ENCODE peak calls at places on chromosomes 4 and X, in five cellular contexts. M is fibroblast of the aortic adventitia, S is AG09309, L is AG04450, J is heart left ventricle. O is an unnamed sample.

GRCh38 chrX:30618160-30618765 is 35.0 kb upstream of the GK start:
- DNase-seq in L (no peak), S (no peak), J (no peak), M (peak; percentile 7), O (peak; percentile 63)

GRCh38 chrX:154355776-154356140 is 18.7 kb downstream of the FLNA start:
- DNase-seq in M (no peak), S (no peak), J (no peak), L (no peak), O (no peak)

GRCh38 chr4:89492476-89493110 is 185.0 kb upstream of the GPRIN3 start:
- DNase-seq in J (no peak), L (peak; percentile 62), S (peak; percentile 43), M (peak; percentile 90), O (no peak)

GRCh38 chr4:166318810-166319525 is 445.9 kb downstream of the TLL1 start:
- DNase-seq in S (peak; percentile 47), L (no peak), M (peak; percentile 72), J (no peak), O (no peak)

GRCh38 chrX:15405846-15406245 is 21.6 kb upstream of the VEGFD start:
- DNase-seq in L (no peak), S (no peak), M (peak; percentile 50), J (no peak), O (no peak)

GRCh38 chr4:122889726-122890125 is 32.7 kb downstream of the NUDT6 start:
- DNase-seq in S (no peak), J (no peak), L (no peak), M (no peak), O (no peak)

GRCh38 chr4:17324431-17324830 is 187.5 kb downstream of the QDPR start:
- DNase-seq in J (peak; percentile 46), S (peak; percentile 37), L (peak; percentile 62), M (peak; percentile 84), O (peak; percentile 79)

GRCh38 chr4:176377705-176378302 is 58.0 kb downstream of the SPCS3 start:
- DNase-seq in S (no peak), J (no peak), L (no peak), M (peak; percentile 53), O (no peak)

GRCh38 chr4:156959298-156959702 is 12.3 kb downstream of the PDGFC start:
- DNase-seq in J (no peak), S (peak; percentile 86), M (peak; percentile 42), L (no peak), O (no peak)

GRCh38 chr4:155025762-155026457 is 182.5 kb upstream of the NPY2R start:
- DNase-seq in S (no peak), J (no peak), L (no peak), M (peak; percentile 63), O (peak; percentile 94)

GRCh38 chr4:6153874-6154273 is 46.5 kb downstream of the JAKMIP1 start:
- DNase-seq in J (no peak), L (no peak), M (no peak), S (no peak), O (peak; percentile 59)

GRCh38 chr4:147017081-147017480 is 71.4 kb upstream of the TTC29 start:
- DNase-seq in M (no peak), S (no peak), L (no peak), J (no peak), O (no peak)

GRCh38 chrX:77936299-77936698 is 25.8 kb downstream of the ATP7A start:
- DNase-seq in M (no peak), J (no peak), L (no peak), S (no peak), O (no peak)

GRCh38 chr4:176610594-176610993 is 182.1 kb downstream of the VEGFC start:
- DNase-seq in L (no peak), M (no peak), S (no peak), J (no peak), O (no peak)

GRCh38 chrX:134375691-134376090 is 84.3 kb upstream of the HPRT1 start:
- DNase-seq in J (no peak), S (no peak), M (no peak), L (no peak), O (no peak)

GRCh38 chr4:51894246-51894645 is 51.3 kb downstream of the DCUN1D4 start:
- DNase-seq in M (peak; percentile 54), L (no peak), S (no peak), J (no peak), O (no peak)

GRCh38 chr4:39406763-39407583 is at the start of gene KLB:
- DNase-seq in L (no peak), J (no peak), S (no peak), M (peak; percentile 36), O (no peak)

GRCh38 chrX:58025979-58026378 is 115.7 kb upstream of the ZXDA start:
- DNase-seq in L (no peak), S (peak; percentile 1), J (no peak), M (peak; percentile 27), O (peak; percentile 50)

GRCh38 chr4:51825341-51825740 is 17.6 kb upstream of the DCUN1D4 start:
- DNase-seq in M (no peak), S (no peak), L (no peak), J (no peak), O (no peak)

GRCh38 chr4:119832731-119833233 is 204.2 kb upstream of the PDE5A start:
- DNase-seq in M (no peak), S (no peak), L (no peak), J (no peak), O (no peak)

GRCh38 chr4:77818077-77818666 is 996 bp downstream of the CNOT6L start:
- DNase-seq in M (peak; percentile 80), L (no peak), S (peak; percentile 31), J (peak; percentile 83), O (peak; percentile 81)

GRCh38 chr4:17309567-17310268 is 202.2 kb downstream of the QDPR start:
- DNase-seq in S (no peak), L (no peak), M (peak; percentile 25), J (no peak), O (no peak)

GRCh38 chrX:112844250-112844649 is 3.6 kb upstream of the AMOT start:
- DNase-seq in J (no peak), L (no peak), S (no peak), M (no peak), O (no peak)

GRCh38 chr4:161256716-161257115 is 907.1 kb downstream of the FSTL5 start:
- DNase-seq in L (no peak), M (no peak), S (no peak), J (no peak), O (peak; percentile 58)

GRCh38 chr4:54004463-54004862 is 59.9 kb downstream of the CHIC2 start:
- DNase-seq in J (no peak), S (no peak), M (no peak), L (no peak), O (no peak)

GRCh38 chrX:131626681-131627296 is 82.9 kb downstream of the OR13H1 start:
- DNase-seq in J (no peak), M (peak; percentile 19), S (no peak), L (no peak), O (peak; percentile 38)

GRCh38 chrX:29659911-29660310 is 555.5 kb upstream of the MAGEB2 start:
- DNase-seq in M (no peak), J (no peak), S (no peak), L (no peak), O (no peak)

GRCh38 chr4:150960079-150960478 is 55.0 kb downstream of the LRBA start:
- DNase-seq in L (no peak), M (peak; percentile 27), S (peak; percentile 10), J (no peak), O (no peak)

GRCh38 chr4:11397819-11398610 is 30.7 kb downstream of the HS3ST1 start:
- DNase-seq in L (no peak), S (no peak), J (no peak), M (no peak), O (no peak)

GRCh38 chr4:61739899-61740298 is 539.8 kb downstream of the ADGRL3 start:
- DNase-seq in J (no peak), L (no peak), S (no peak), M (no peak), O (no peak)

DNA sequence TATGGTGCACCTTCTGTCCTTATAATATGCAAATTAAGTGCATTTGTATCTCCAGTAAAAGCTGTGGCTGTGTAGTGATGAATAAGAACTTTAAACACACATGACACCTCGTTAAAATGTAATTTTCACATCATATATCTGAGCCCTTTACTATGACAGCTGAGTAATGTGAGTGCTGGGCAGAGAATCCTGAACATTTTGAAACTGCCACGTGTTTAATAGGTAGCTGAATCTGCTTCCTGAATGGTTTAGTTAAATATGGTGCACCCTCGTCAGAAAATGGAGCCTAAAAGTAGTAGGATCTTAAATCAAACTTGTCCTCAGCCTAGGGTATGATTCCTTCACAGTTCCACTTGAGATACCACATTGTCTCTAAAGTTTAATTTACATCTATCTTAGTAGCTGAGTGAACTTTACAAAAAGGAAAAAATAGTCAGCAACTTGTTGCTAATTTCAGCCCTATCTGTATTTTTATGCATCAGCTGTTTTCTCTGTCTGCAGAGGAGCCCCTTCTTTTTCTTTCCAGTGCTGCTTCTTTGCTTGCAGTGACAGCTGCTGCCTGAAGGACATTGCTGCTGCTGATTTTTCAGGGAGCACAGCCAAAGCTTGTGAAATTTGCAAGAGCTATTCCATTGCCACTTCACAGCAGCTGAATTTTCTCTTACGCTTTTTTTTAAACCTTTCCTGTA is 541.0 kb downstream of the ADGRL3 start:
- DNase-seq in S (no peak), J (peak; percentile 31), M (no peak), L (no peak), O (peak; percentile 53)
- TF ChIP-seq CTCF in S (no peak), J (no peak), M (no peak), L (no peak), O (no peak)

GRCh38 chr4:140595065-140595464 is 26.3 kb upstream of the UCP1 start:
- DNase-seq in M (peak; percentile 25), J (no peak), L (no peak), S (no peak), O (peak; percentile 81)
- TF ChIP-seq CTCF in M (peak; percentile 64), J (peak; percentile 30), L (peak; percentile 36), S (peak; percentile 59), O (peak; percentile 86)

DNA sequence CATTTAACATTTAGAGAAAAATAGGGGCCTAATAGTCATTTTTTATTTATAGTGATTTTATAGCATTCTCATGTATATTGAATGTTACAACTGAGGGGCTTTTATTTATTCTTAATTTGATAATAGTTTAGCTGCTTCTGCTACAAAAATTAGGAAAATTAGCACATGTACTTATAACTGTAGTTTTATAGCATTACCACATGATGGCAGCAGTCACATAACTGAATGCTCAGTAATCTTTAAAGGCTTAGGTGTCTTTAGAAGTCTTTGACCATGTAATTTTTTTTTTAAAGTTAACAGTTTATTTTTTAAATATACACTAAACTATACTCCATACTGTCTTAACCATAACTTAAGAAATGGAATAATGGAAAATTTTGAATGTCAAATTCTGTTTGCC is 136.6 kb downstream of the STAG2 start:
- DNase-seq in S (peak; percentile 8), J (no peak), M (peak; percentile 52), L (peak; percentile 4), O (no peak)
- TF ChIP-seq CTCF in S (peak; percentile 49), J (peak; percentile 68), M (peak; percentile 57), L (peak; percentile 52), O (peak; percentile 83)

DNA sequence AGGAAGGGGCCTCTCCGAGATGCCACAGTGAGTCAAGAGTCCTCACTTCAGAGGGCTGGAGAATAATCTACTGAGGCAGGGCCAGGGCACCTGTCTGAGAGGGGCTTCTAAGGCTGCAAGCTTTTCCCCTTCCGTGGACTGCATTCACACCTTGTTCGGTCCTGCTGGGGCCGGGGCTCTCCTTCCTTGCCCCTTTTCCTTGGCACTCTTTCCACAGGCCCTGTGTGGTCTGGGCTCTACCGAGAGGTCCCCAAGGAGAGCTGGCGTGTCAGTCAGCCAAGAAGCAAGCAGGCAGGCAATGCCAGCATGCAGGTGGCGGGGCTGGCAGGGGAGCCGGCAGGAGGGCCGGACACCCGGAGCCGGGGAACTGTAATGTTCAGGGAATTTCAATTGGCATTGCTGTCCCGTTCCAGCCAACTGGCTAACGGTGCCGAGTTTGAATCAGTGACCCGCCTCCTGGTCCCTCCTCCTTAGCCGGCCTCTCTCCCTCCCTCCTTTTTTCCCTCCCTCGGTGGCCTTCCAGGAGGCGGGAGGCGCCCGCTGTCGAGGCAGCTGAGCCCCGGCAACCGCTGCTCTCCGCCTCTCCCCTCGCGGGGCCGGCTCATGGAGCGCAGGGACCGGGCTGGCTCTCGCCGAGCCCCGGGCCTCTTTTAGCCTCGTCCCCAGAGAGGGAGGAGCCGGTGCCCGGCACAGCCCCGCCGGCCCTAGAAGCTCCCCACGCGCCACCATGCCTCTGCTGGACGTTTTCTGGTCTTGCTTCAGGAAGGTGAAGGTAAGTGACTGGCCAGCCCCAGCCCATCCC is at the start of gene STARD8:
- DNase-seq in M (peak; percentile 42), J (peak; percentile 21), L (no peak), S (no peak), O (peak; percentile 86)
- TF ChIP-seq CTCF in M (peak; percentile 21), J (no peak), L (peak; percentile 9), S (no peak), O (peak; percentile 43)

O was measured in endodermal cell.